ENCODE peak calls at places on chromosomes 16 and 17, in ten cellular contexts. T is breast epithelium, Y is cardiac fibroblast, W is lower leg skin, R is heart left ventricle, G is tibial artery, P is nephron progenitor cell, Q is WTC11, H is D721Med, I is esophagus squamous epithelium. B is an unnamed sample.
A peak's percentile ranks its signal among the peaks of the same experiment; 100 is the strongest.

GRCh38 chr16:20911361-20911760 is 10.8 kb downstream of the LYRM1 start:
- DNase-seq in T (no peak), Y (peak; percentile 42), W (no peak), R (no peak), G (no peak), P (no peak), Q (no peak), H (no peak), I (no peak), B (no peak)

GRCh38 chr16:30924086-30924714 is 828 bp downstream of the FBXL19 start:
- DNase-seq in T (no peak), Y (no peak), W (no peak), R (no peak), G (no peak), P (peak; percentile 49), Q (peak; percentile 48), H (no peak), I (no peak), B (no peak)

GRCh38 chr17:75601057-75601987 is 13.7 kb downstream of the MYO15B start:
- DNase-seq in T (peak; percentile 64), Y (peak; percentile 35), W (no peak), R (peak; percentile 29), G (peak; percentile 39), P (peak; percentile 76), Q (peak; percentile 94), H (peak; percentile 56), I (no peak), B (no peak)

GRCh38 chr17:73749906-73750305 is 105.7 kb upstream of the SDK2 start:
- DNase-seq in T (no peak), Y (no peak), W (no peak), R (no peak), G (no peak), P (no peak), Q (no peak), H (no peak), I (no peak), B (no peak)

GRCh38 chr17:10172241-10172741 is 26.1 kb downstream of the GAS7 start:
- DNase-seq in T (no peak), Y (peak; percentile 25), W (no peak), R (no peak), G (no peak), P (peak; percentile 51), Q (no peak), H (no peak), I (no peak), B (no peak)

GRCh38 chr17:75511610-75512575 is 3.4 kb downstream of the CASKIN2 start:
- DNase-seq in T (no peak), Y (peak; percentile 52), W (no peak), R (peak; percentile 78), G (no peak), P (no peak), Q (no peak), H (no peak), I (no peak), B (no peak)

GRCh38 chr16:85077576-85078125 is 34.6 kb downstream of the CIBAR2 start:
- DNase-seq in T (no peak), Y (no peak), W (no peak), R (no peak), G (no peak), P (no peak), Q (no peak), H (no peak), I (no peak), B (no peak)

GRCh38 chr17:66364508-66365203 is 62.2 kb downstream of the PRKCA start:
- DNase-seq in T (no peak), Y (no peak), W (no peak), R (no peak), G (no peak), P (no peak), Q (no peak), H (no peak), I (no peak), B (no peak)

GRCh38 chr16:46839986-46840443 is 9.0 kb upstream of the C16orf87 start:
- DNase-seq in T (no peak), Y (no peak), W (peak; percentile 70), R (no peak), G (no peak), P (no peak), Q (no peak), H (no peak), I (no peak), B (no peak)

GRCh38 chr17:1648582-1649115 is 1.0 kb downstream of the RILP start:
- DNase-seq in T (peak; percentile 93), Y (peak; percentile 97), W (peak; percentile 98), R (peak; percentile 95), G (peak; percentile 94), P (peak; percentile 97), Q (peak; percentile 95), H (peak; percentile 88), I (no peak), B (peak; percentile 95)

GRCh38 chr17:1647802-1648581 is 1.7 kb downstream of the RILP start:
- DNase-seq in T (no peak), Y (peak; percentile 42), W (no peak), R (peak; percentile 57), G (peak; percentile 47), P (no peak), Q (peak; percentile 77), H (no peak), I (no peak), B (no peak)

GRCh38 chr17:1649844-1650409 is at the start of gene RILP:
- DNase-seq in T (peak; percentile 92), Y (peak; percentile 62), W (peak; percentile 96), R (peak; percentile 87), G (peak; percentile 74), P (peak; percentile 36), Q (peak; percentile 57), H (no peak), I (no peak), B (no peak)

GRCh38 chr17:1650731-1651558 is 1.3 kb upstream of the RILP start:
- DNase-seq in T (no peak), Y (no peak), W (no peak), R (no peak), G (no peak), P (no peak), Q (no peak), H (no peak), I (no peak), B (no peak)

GRCh38 chr17:1649116-1649843 is 386 bp downstream of the RILP start:
- DNase-seq in T (peak; percentile 88), Y (peak; percentile 91), W (peak; percentile 98), R (peak; percentile 86), G (peak; percentile 89), P (no peak), Q (peak; percentile 80), H (no peak), I (no peak), B (peak; percentile 82)
- TF ChIP-seq CTCF in T (no peak), Y (no peak), W (no peak), R (no peak), G (peak; percentile 18), P (no peak), Q (no peak), H (no peak), I (no peak), B (no peak)

DNA sequence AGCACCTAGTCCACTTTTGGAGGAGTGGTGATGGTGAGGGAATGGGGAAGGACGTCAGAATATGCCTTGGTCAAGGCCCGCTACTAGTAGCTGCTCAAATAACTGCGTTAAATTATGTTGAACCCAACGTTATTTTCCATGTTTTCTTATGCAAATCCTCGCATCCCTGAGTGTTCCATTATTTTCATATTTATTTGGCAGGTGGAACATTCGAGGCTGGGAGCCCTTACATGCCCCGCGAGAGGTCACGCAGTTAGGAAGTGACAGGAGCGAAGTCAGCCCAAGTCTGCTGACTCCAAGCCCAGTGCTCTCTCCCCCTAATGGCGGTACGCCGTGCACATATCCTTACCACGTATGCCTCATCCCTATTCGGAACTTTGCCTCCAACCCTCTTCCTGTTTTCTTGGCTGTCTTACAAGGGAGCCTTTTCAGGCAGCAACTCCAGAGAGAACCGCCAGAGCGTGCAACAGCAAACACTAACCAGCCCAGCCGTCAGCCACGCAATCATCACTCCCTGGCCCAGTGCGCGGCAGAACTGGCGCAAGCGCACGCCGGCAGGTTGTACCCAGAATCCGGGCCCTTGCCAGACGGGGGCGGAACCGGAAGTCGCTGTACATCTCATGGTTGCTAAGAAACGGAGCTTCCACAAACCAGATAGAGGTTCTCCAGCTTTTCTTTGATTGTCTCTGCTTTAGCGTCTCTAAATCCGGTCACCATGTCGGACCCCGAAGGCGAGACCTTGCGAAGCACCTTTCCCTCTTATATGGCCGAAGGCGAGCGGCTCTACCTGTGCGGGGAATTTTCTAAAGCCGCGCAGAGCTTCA is at the start of gene ODAD4:
- DNase-seq in T (peak; percentile 96), Y (peak; percentile 99), W (peak; percentile 99), R (peak; percentile 96), G (peak; percentile 96), P (peak; percentile 94), Q (peak; percentile 95), H (peak; percentile 94), I (peak; percentile 62), B (peak; percentile 90)
- TF ChIP-seq CTCF in T (peak; percentile 33), Y (peak; percentile 70), W (no peak), R (peak; percentile 49), G (peak; percentile 65), P (no peak), Q (no peak), H (peak; percentile 35), I (peak; percentile 72), B (no peak)

DNA sequence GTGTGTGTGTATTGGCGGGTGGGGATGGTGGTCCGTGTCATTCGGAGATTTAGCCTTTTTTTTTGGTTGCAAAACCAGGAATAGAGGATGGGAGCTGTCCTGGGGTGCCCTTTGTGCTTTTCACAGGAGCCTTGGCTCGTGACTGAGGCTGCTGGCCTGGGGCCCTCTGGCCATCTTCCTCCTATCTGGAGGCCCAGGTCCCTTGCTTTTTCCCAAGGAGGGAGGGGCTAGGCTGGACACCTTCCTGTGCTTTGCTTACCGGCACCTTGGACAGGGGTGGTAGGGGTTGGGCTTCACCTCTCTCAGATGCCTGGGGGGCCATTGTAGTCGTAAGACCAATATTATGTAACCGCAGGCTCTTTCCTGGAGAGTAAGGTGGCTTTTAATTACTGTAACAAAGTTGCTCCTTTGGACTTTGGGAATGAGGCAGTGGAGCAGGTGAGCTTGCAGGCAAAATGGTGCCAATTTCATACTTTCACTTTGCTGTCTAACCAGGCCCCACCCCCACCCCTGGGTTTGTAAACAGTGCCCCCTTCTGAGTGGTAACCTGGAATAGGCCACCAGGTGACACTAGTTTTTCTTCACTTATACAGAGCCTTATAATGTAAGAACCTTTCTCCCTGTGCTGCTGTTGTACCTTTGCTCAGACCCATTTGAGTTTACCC is 1.2 kb downstream of the DYNLL2 start:
- DNase-seq in T (no peak), Y (peak; percentile 19), W (no peak), R (no peak), G (peak; percentile 49), P (no peak), Q (peak; percentile 50), H (no peak), I (no peak), B (no peak)
- TF ChIP-seq CTCF in T (no peak), Y (no peak), W (no peak), R (no peak), G (no peak), P (no peak), Q (no peak), H (peak; percentile 35), I (no peak), B (no peak)

DNA sequence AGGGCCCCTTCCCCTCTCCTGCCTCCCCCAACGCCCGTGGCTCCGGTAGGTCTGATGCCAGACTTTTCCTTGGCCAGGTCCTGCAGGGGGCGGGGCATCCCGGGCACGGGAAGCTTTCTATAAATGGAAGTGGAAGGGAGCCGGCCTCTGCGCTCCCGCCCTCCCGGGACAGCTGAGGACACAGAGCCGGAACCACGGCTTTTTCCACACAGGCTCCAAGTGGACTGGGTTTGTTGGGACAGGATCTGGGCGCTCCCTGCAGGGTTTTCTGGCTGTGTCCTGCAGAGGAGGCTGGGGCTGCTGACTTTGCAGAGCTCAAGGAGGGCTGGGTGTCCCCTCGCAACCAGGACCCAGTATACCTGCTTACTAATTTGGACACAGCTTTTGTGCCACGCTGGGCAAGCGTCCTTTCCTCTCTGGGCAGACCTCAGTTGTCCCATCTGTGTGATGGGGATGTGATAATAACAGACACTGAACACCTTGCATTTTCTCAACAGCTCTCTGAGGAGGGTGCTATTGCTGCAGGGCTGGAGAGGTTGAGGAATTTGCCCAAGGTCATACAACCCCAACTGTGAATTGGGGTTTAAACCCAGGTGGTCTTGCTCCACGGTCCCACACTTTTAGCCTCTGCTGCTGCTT is 1.8 kb downstream of the TNS4 start:
- DNase-seq in T (peak; percentile 94), Y (peak; percentile 90), W (peak; percentile 96), R (peak; percentile 89), G (peak; percentile 89), P (peak; percentile 75), Q (peak; percentile 87), H (no peak), I (no peak), B (no peak)
- TF ChIP-seq CTCF in T (no peak), Y (no peak), W (no peak), R (no peak), G (no peak), P (no peak), Q (no peak), H (no peak), I (no peak), B (no peak)

B was measured in mesothelial cell of epicardium.